ENCODE peak calls at places on chromosomes 3 and 15, in seven cellular contexts. E is kidney; C is brain microvascular endothelial cell; Y is hepatocyte; H is GM12865; S is RWPE1; V is CD8-positive, alpha-beta T cell. B is an unnamed sample.

GRCh38 chr15:86676002-86676401 is 596.3 kb downstream of the AGBL1 start:
- DNase-seq in E (no peak), C (no peak), Y (no peak), H (no peak), S (no peak), V (no peak), B (no peak)

GRCh38 chr3:56855856-56856538 is 54.2 kb upstream of the ARHGEF3 start:
- DNase-seq in E (no peak), C (no peak), Y (peak), H (peak), S (no peak), V (no peak), B (peak)

GRCh38 chr15:74322558-74323180 is 44.8 kb downstream of the CYP11A1 start:
- DNase-seq in E (peak), C (peak), Y (peak), H (peak), S (peak), V (peak), B (peak)

GRCh38 chr15:87639305-87640011 is 617.1 kb downstream of the NTRK3 start:
- DNase-seq in E (no peak), C (no peak), Y (no peak), H (no peak), S (no peak), V (no peak), B (no peak)

GRCh38 chr3:15629860-15630597 is 28.5 kb downstream of the BTD start:
- DNase-seq in E (no peak), C (peak), Y (peak), H (peak), S (peak), V (peak), B (peak)

GRCh38 chr3:168048414-168049330 is 47.1 kb downstream of the GOLIM4 start:
- DNase-seq in E (no peak), C (no peak), Y (no peak), H (no peak), S (no peak), V (no peak), B (no peak)

GRCh38 chr3:144197582-144197981 is 226.0 kb downstream of the DIPK2A start:
- DNase-seq in E (no peak), C (no peak), Y (no peak), H (no peak), S (no peak), V (no peak), B (no peak)

GRCh38 chr3:124893526-124893925 is 6.4 kb upstream of the ITGB5 start:
- DNase-seq in E (no peak), C (no peak), Y (no peak), H (no peak), S (peak), V (no peak), B (no peak)

GRCh38 chr15:39022532-39023305 is 458.1 kb upstream of the RASGRP1 start:
- DNase-seq in E (no peak), C (no peak), Y (no peak), H (no peak), S (no peak), V (no peak), B (no peak)

GRCh38 chr3:168030488-168031054 is 65.2 kb downstream of the GOLIM4 start:
- DNase-seq in E (no peak), C (no peak), Y (no peak), H (no peak), S (no peak), V (no peak), B (no peak)

GRCh38 chr3:146466596-146466995 is 2.8 kb downstream of the PLSCR2 start:
- DNase-seq in E (no peak), C (no peak), Y (no peak), H (no peak), S (no peak), V (no peak), B (no peak)

GRCh38 chr3:64530434-64531049 is 157.3 kb downstream of the ADAMTS9 start:
- DNase-seq in E (no peak), C (peak), Y (peak), H (peak), S (peak), V (no peak), B (peak)

GRCh38 chr15:47246317-47246716 is 471.0 kb upstream of the SEMA6D start:
- DNase-seq in E (no peak), C (no peak), Y (no peak), H (no peak), S (no peak), V (no peak), B (no peak)

DNA sequence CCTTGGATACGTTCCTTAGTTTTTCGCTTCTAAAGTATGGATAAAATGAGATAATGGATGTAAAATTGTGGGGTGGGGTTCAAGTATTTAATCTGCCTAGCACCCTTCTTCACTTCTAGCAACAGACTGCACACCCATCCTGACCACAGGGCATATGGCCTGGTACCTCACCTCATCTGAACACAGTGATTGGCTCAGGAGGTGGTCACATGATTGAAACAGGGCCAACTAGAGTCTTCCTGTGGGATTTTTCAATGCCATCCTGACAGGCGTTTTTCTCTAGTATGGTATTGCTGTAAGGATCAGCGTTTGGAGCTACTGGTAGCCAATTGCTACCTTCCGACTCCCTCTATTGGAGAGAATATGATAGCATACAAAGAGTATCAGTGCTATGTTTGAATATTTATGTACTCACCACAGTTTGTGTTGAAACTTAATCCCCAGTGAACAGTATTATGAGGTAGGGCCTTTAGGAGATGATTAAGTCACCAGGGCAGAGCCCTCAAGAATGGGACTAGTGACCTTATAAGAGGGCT is 172.2 kb downstream of the PPM1L start:
- DNase-seq in E (no peak), C (no peak), Y (no peak), H (peak), S (no peak), V (no peak), B (peak)
- TF ChIP-seq CTCF in E (no peak), C (peak), Y (no peak), H (peak), S (no peak), V (no peak), B (peak)

GRCh38 chr3:149291178-149291577 is 42.3 kb downstream of the TM4SF18 start:
- DNase-seq in E (no peak), C (no peak), Y (no peak), H (peak), S (no peak), V (no peak), B (peak)
- TF ChIP-seq CTCF in E (peak), C (peak), Y (peak), H (peak), S (peak), V (peak), B (peak)

DNA sequence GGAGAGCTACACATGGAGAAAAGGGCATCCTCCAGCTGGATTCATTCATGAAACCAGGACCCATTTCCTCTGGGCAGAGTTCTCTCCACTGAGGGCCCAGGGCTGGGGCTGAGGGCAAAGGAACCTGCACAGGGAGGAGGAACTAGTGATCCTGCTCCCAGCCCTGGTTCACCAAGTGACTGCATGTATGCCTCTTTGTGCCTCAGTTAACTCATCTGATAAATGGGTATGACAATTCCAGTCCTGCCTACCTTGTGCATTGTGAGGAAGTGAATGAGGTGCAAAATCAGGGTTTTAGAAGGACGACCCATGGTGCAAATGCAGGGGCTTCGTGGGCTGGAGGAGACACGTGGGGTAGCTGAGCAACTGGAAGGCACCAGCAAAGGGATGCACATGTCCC is 35.1 kb upstream of the LINGO1 start:
- DNase-seq in E (no peak), C (no peak), Y (no peak), H (no peak), S (no peak), V (no peak), B (no peak)
- TF ChIP-seq CTCF in E (no peak), C (no peak), Y (no peak), H (no peak), S (no peak), V (no peak), B (no peak)

GRCh38 chr3:17176757-17177156 is 292.0 kb downstream of the PLCL2 start:
- DNase-seq in E (no peak), C (no peak), Y (no peak), H (no peak), S (no peak), V (no peak), B (no peak)
- TF ChIP-seq CTCF in E (no peak), C (peak), Y (no peak), H (peak), S (no peak), V (no peak), B (no peak)

DNA sequence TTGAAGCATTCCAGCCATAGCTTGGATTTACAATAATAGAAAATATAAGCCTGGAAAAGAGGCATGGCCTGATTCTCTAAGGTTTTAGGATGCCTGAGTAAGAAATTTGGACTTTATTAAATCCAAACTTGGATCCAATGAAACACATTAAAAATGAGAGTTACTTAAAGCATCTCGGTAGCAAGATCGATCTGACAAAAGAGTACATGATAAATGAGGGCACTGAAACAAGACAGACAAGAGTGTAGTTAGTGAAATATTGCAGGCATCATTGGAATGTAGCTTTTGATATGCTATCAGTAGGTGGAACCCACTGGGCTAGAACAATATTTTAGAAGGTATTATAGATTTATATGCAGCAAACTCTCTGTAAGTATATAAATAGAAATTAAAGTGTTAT is 855.8 kb upstream of the DPPA4 start:
- DNase-seq in E (no peak), C (no peak), Y (no peak), H (no peak), S (no peak), V (no peak), B (no peak)
- TF ChIP-seq CTCF in E (no peak), C (no peak), Y (no peak), H (no peak), S (no peak), V (no peak), B (no peak)

GRCh38 chr3:1439395-1439794 is 346.6 kb downstream of the CNTN6 start:
- DNase-seq in E (no peak), C (peak), Y (peak), H (peak), S (no peak), V (no peak), B (no peak)
- TF ChIP-seq CTCF in E (peak), C (peak), Y (peak), H (peak), S (no peak), V (no peak), B (peak)

DNA sequence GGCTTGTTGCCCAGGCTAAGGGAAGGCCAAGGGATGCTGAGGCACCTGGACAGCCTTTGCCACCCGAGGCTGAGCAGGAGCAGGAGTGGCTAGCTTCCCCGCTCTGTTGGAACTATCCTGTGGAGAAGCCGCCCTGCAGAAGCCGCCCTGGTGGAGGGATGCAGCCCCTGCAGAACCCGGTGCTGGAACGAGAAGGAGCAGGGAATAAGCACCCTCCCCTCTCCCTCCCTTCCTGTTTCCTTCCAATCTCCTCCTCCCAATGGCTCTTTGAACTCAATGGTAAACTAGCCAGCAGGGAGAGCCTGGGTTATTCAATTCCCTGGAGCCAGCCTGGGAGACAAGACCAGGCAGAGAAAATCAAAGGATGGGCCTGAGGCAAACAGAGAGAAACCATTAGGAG is 11.8 kb upstream of the HRG start:
- DNase-seq in E (no peak), C (no peak), Y (no peak), H (no peak), S (no peak), V (no peak), B (no peak)
- TF ChIP-seq CTCF in E (no peak), C (peak), Y (no peak), H (no peak), S (no peak), V (no peak), B (no peak)

DNA sequence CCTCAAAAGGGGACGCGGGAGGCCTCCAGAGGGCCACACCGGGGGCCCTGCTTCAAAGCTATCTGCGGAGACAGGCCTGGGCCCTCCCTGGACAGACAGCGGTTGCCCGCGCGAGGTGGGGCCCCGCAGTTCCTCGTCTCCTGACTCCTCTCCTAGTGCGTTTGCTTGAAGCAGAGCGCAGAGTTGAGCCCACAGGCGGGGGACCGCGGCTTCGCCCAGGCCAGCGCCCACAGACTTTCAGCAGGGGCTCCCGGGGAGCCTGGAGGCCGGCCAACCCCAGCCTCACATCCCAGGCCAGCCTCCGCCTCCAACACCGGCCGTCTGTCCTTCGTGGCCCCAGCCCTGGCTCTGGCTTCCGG is 540 bp upstream of the ADAMTS7 start:
- DNase-seq in E (peak), C (no peak), Y (no peak), H (no peak), S (no peak), V (no peak), B (no peak)
- TF ChIP-seq CTCF in E (no peak), C (no peak), Y (no peak), H (no peak), S (peak), V (peak), B (no peak)

GRCh38 chr3:194604126-194604525 is 29.1 kb downstream of the TMEM44 start:
- DNase-seq in E (no peak), C (no peak), Y (no peak), H (no peak), S (no peak), V (no peak), B (no peak)

GRCh38 chr3:194606941-194607340 is 26.3 kb downstream of the TMEM44 start:
- DNase-seq in E (no peak), C (no peak), Y (no peak), H (no peak), S (no peak), V (no peak), B (no peak)

GRCh38 chr3:194606163-194606562 is 27.1 kb downstream of the TMEM44 start:
- DNase-seq in E (no peak), C (no peak), Y (no peak), H (no peak), S (no peak), V (no peak), B (no peak)

GRCh38 chr3:194602580-194603300 is 30.5 kb downstream of the TMEM44 start:
- DNase-seq in E (no peak), C (no peak), Y (no peak), H (no peak), S (no peak), V (no peak), B (no peak)

GRCh38 chr3:194604837-194605236 is 28.4 kb downstream of the TMEM44 start:
- DNase-seq in E (no peak), C (no peak), Y (no peak), H (no peak), S (no peak), V (no peak), B (no peak)
- TF ChIP-seq CTCF in E (no peak), C (peak), Y (no peak), H (no peak), S (no peak), V (no peak), B (no peak)

DNA sequence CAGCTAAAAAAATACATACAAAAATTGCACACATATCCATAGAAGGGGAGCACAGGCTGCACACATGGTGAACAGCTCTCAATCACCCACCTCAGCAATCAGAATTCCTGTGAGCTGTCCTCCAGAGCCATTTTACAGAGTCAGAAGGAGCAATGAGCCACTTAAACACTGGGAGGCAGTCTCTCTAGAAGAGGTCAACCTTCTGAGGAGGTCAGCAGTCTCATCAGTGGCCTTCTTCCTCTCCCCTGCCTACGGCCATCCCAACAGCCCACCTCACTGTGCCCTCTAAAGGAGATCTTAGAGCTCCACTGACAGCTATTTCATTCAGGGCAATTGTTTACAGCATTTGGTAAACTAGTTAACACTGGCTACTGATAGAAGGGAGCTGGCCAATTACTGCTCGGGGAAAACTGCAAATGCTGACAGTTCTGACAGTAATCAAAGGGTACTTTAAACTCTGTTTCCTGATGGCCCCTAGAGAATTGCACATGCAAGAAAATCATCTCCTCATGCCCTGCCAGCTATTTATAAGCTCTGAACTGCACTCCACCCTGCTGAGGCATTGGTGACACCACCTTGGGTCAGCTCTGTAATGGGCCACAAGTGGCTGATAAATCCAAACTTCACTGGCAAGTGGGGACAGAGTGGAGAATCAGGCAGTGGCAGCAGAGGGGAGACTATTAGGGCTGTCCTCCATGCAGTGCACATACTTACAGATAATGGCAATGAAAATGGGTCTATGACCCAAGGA is 42.1 kb upstream of the TSPAN3 start:
- DNase-seq in E (no peak), C (no peak), Y (no peak), H (no peak), S (no peak), V (no peak), B (no peak)
- TF ChIP-seq CTCF in E (no peak), C (no peak), Y (no peak), H (no peak), S (no peak), V (no peak), B (no peak)

B was measured in GM10248.